ENCODE peak calls at places on chromosomes 6 and 20, in ten cellular contexts. L is foreskin keratinocyte; F is AG20443; E is GM23248; B is H54; I is AG09309; C is LHCN-M2; Q is progenitor cell of endocrine pancreas; P is CD8-positive, alpha-beta T cell; R is ureter. K is an unnamed sample.

GRCh38 chr6:7912024-7912423 is 1.4 kb upstream of the TXNDC5 start:
- DNase-seq in L (no peak), F (peak), E (no peak), B (no peak), I (no peak), C (no peak), Q (no peak), P (no peak), R (no peak), K (no peak)

GRCh38 chr20:14688045-14688444 is 350.6 kb upstream of the FLRT3 start:
- DNase-seq in L (no peak), F (no peak), E (no peak), B (no peak), I (no peak), C (no peak), Q (no peak), P (no peak), R (no peak), K (no peak)

GRCh38 chr6:163263998-163264661 is 150.4 kb upstream of the QKI start:
- DNase-seq in L (no peak), F (no peak), E (no peak), B (no peak), I (no peak), C (no peak), Q (no peak), P (no peak), R (no peak), K (no peak)

GRCh38 chr6:151325075-151326050 is 66.0 kb downstream of the ZBTB2 start:
- DNase-seq in L (peak), F (peak), E (peak), B (peak), I (no peak), C (peak), Q (no peak), P (no peak), R (peak), K (peak)

GRCh38 chr6:73704260-73704659 is 8.3 kb downstream of the CD109 start:
- DNase-seq in L (peak), F (peak), E (peak), B (no peak), I (peak), C (peak), Q (no peak), P (no peak), R (peak), K (no peak)

GRCh38 chr6:18368277-18369105 is 18.7 kb upstream of the RNF144B start:
- DNase-seq in L (no peak), F (no peak), E (no peak), B (no peak), I (no peak), C (no peak), Q (no peak), P (no peak), R (no peak), K (no peak)

GRCh38 chr6:38337819-38338465 is 301.8 kb downstream of the BTBD9 start:
- DNase-seq in L (peak), F (peak), E (peak), B (peak), I (peak), C (peak), Q (no peak), P (no peak), R (no peak), K (no peak)

GRCh38 chr20:57843941-57844625 is 134.3 kb upstream of the PMEPA1 start:
- DNase-seq in L (no peak), F (peak), E (no peak), B (no peak), I (no peak), C (no peak), Q (peak), P (peak), R (no peak), K (no peak)

GRCh38 chr20:15930324-15931305 is 642.6 kb downstream of the KIF16B start:
- DNase-seq in L (peak), F (peak), E (peak), B (no peak), I (peak), C (peak), Q (no peak), P (no peak), R (no peak), K (no peak)

GRCh38 chr20:5829241-5829809 is 79.1 kb downstream of the SHLD1 start:
- DNase-seq in L (no peak), F (no peak), E (no peak), B (no peak), I (no peak), C (no peak), Q (no peak), P (no peak), R (no peak), K (no peak)

GRCh38 chr6:33989016-33989854 is 156.7 kb downstream of the GRM4 start:
- DNase-seq in L (no peak), F (peak), E (no peak), B (no peak), I (no peak), C (no peak), Q (no peak), P (no peak), R (peak), K (no peak)

GRCh38 chr6:3250278-3250677 is 8.5 kb upstream of the PSMG4 start:
- DNase-seq in L (no peak), F (no peak), E (no peak), B (no peak), I (no peak), C (no peak), Q (no peak), P (no peak), R (no peak), K (no peak)

GRCh38 chr6:159104163-159104885 is 59.5 kb upstream of the TAGAP start:
- DNase-seq in L (peak), F (peak), E (peak), B (peak), I (no peak), C (peak), Q (peak), P (peak), R (peak), K (peak)

GRCh38 chr20:58471161-58471834 is 43.9 kb downstream of the APCDD1L start:
- DNase-seq in L (no peak), F (no peak), E (peak), B (no peak), I (no peak), C (no peak), Q (no peak), P (no peak), R (no peak), K (no peak)

GRCh38 chr6:130215526-130215925 is 7.2 kb downstream of the SAMD3 start:
- DNase-seq in L (no peak), F (no peak), E (no peak), B (no peak), I (no peak), C (no peak), Q (no peak), P (peak), R (no peak), K (no peak)

GRCh38 chr6:35811699-35811995 is 6.5 kb downstream of the LHFPL5 start:
- DNase-seq in L (no peak), F (no peak), E (no peak), B (no peak), I (no peak), C (no peak), Q (no peak), P (no peak), R (no peak), K (no peak)

GRCh38 chr6:4401408-4402367 is 266.3 kb upstream of the ECI2 start:
- DNase-seq in L (peak), F (no peak), E (peak), B (no peak), I (no peak), C (no peak), Q (no peak), P (no peak), R (no peak), K (no peak)

GRCh38 chr6:137234505-137234863 is 15.3 kb upstream of the IFNGR1 start:
- DNase-seq in L (peak), F (no peak), E (no peak), B (no peak), I (no peak), C (no peak), Q (no peak), P (no peak), R (no peak), K (peak)

GRCh38 chr6:42030585-42031506 is 19.5 kb upstream of the TAF8 start:
- DNase-seq in L (no peak), F (no peak), E (no peak), B (no peak), I (no peak), C (peak), Q (no peak), P (peak), R (no peak), K (no peak)

GRCh38 chr6:84453499-84453898 is 226.1 kb upstream of the CEP162 start:
- DNase-seq in L (no peak), F (peak), E (peak), B (no peak), I (no peak), C (no peak), Q (no peak), P (no peak), R (no peak), K (no peak)

GRCh38 chr6:156963712-156964700 is 186.8 kb downstream of the ARID1B start:
- DNase-seq in L (peak), F (peak), E (peak), B (no peak), I (no peak), C (peak), Q (no peak), P (no peak), R (no peak), K (no peak)

GRCh38 chr6:18400831-18401446 is 13.8 kb downstream of the RNF144B start:
- DNase-seq in L (no peak), F (no peak), E (peak), B (no peak), I (no peak), C (peak), Q (no peak), P (no peak), R (no peak), K (peak)

GRCh38 chr6:116512155-116512559 is 718 bp downstream of the CALHM5 start:
- DNase-seq in L (no peak), F (no peak), E (peak), B (no peak), I (no peak), C (no peak), Q (no peak), P (no peak), R (no peak), K (no peak)

GRCh38 chr20:20060234-20060998 is 8.1 kb downstream of the CFAP61 start:
- DNase-seq in L (no peak), F (no peak), E (no peak), B (no peak), I (no peak), C (no peak), Q (no peak), P (no peak), R (no peak), K (no peak)

GRCh38 chr20:20210327-20210726 is 157.6 kb upstream of the INSM1 start:
- DNase-seq in L (no peak), F (peak), E (peak), B (no peak), I (no peak), C (peak), Q (no peak), P (no peak), R (no peak), K (no peak)

GRCh38 chr6:16674666-16675392 is 86.4 kb downstream of the ATXN1 start:
- DNase-seq in L (no peak), F (peak), E (peak), B (no peak), I (peak), C (no peak), Q (no peak), P (no peak), R (no peak), K (no peak)

GRCh38 chr6:1864496-1864895 is 254.8 kb downstream of the FOXC1 start:
- DNase-seq in L (no peak), F (no peak), E (no peak), B (no peak), I (no peak), C (no peak), Q (no peak), P (no peak), R (no peak), K (no peak)

GRCh38 chr20:57437267-57437666 is 46.1 kb downstream of the RBM38 start:
- DNase-seq in L (no peak), F (no peak), E (no peak), B (no peak), I (no peak), C (no peak), Q (no peak), P (no peak), R (no peak), K (no peak)

GRCh38 chr6:146269482-146269881 is 240.6 kb downstream of the GRM1 start:
- DNase-seq in L (no peak), F (no peak), E (no peak), B (no peak), I (no peak), C (no peak), Q (no peak), P (no peak), R (no peak), K (no peak)

GRCh38 chr6:72250664-72251063 is 364.3 kb downstream of the RIMS1 start:
- DNase-seq in L (no peak), F (no peak), E (peak), B (no peak), I (no peak), C (peak), Q (no peak), P (no peak), R (no peak), K (no peak)

GRCh38 chr6:33126101-33126714 is 50.4 kb downstream of the HLA-DPB1 start:
- DNase-seq in L (no peak), F (peak), E (peak), B (peak), I (no peak), C (peak), Q (peak), P (peak), R (peak), K (peak)

GRCh38 chr20:51695574-51696303 is 72.5 kb downstream of the ATP9A start:
- DNase-seq in L (peak), F (peak), E (peak), B (peak), I (peak), C (peak), Q (no peak), P (no peak), R (peak), K (no peak)

GRCh38 chr20:2800590-2801458 is at the start of gene CPXM1:
- DNase-seq in L (no peak), F (peak), E (no peak), B (no peak), I (no peak), C (no peak), Q (peak), P (no peak), R (no peak), K (no peak)